ENCODE peak calls at places on chromosomes 3 and 15, in five cellular contexts. Q is GM23248; I is CD8-positive, alpha-beta memory T cell; M is body of pancreas; U is tibial nerve. G is an unnamed sample.

GRCh38 chr15:22895465-22896190 is 57.2 kb downstream of the NIPA2 start:
- DNase-seq in Q (peak; percentile 30), I (no peak), M (no peak), U (no peak), G (no peak)

GRCh38 chr3:169694117-169694516 is 30.6 kb upstream of the MECOM start:
- DNase-seq in Q (no peak), I (no peak), M (no peak), U (no peak), G (peak; percentile 72)

GRCh38 chr3:134406331-134407246 is 32.3 kb upstream of the AMOTL2 start:
- DNase-seq in Q (peak; percentile 34), I (no peak), M (peak; percentile 55), U (no peak), G (peak; percentile 55)

GRCh38 chr3:107525101-107525953 is 2.6 kb downstream of the BBX start:
- DNase-seq in Q (peak; percentile 67), I (peak; percentile 9), M (peak; percentile 30), U (no peak), G (peak; percentile 42)

GRCh38 chr3:148962513-148962912 is 28.8 kb upstream of the GYG1 start:
- DNase-seq in Q (peak; percentile 81), I (no peak), M (no peak), U (no peak), G (peak; percentile 93)

GRCh38 chr15:70717237-70717793 is 46.0 kb downstream of the UACA start:
- DNase-seq in Q (no peak), I (no peak), M (no peak), U (no peak), G (no peak)

GRCh38 chr15:49083471-49084284 is 37.4 kb upstream of the SECISBP2L start:
- DNase-seq in Q (peak; percentile 76), I (no peak), M (no peak), U (no peak), G (no peak)

GRCh38 chr15:83193721-83194120 is 13.9 kb downstream of the HDGFL3 start:
- DNase-seq in Q (no peak), I (no peak), M (no peak), U (no peak), G (no peak)

GRCh38 chr3:24373198-24373959 is 121.3 kb downstream of the THRB start:
- DNase-seq in Q (no peak), I (no peak), M (peak; percentile 53), U (no peak), G (no peak)

GRCh38 chr15:80699981-80700380 is 4.9 kb downstream of the ABHD17C start:
- DNase-seq in Q (peak; percentile 73), I (no peak), M (no peak), U (no peak), G (no peak)

GRCh38 chr3:10248984-10249748 is 907 bp downstream of the TATDN2 start:
- DNase-seq in Q (peak; percentile 60), I (peak; percentile 45), M (peak; percentile 16), U (no peak), G (no peak)

GRCh38 chr3:154018100-154018696 is 103.0 kb upstream of the ARHGEF26 start:
- DNase-seq in Q (peak; percentile 40), I (peak; percentile 5), M (peak; percentile 13), U (no peak), G (peak; percentile 43)

GRCh38 chr3:86937306-86937791 is 53.6 kb downstream of the VGLL3 start:
- DNase-seq in Q (peak; percentile 93), I (no peak), M (no peak), U (no peak), G (peak; percentile 84)

DNA sequence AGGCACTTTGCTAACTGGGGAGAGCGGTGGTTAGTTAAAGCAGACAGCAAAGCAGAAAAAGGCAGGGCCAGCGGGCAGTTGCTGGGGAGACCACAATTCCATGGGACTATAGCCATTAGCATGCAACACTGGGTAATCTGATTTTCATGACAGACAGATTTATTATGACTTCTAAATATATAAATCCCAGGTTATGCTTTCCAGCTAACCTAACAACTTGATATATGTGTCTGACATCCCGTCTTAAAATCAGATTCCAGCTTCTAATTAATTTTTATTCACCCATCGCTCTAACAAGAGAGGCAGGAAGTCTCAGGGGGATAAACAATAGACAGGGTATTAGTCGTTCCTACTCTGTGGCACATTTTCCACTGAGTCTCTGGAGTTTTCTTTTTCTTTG is 173.2 kb downstream of the FHIT start:
- DNase-seq in Q (no peak), I (no peak), M (no peak), U (no peak), G (no peak)
- H3K27me3 ChIP-seq in Q (no peaks in the 10 kb centered on the region), I (no peaks in the 10 kb centered on the region), M (no peaks in the 10 kb centered on the region), U (no peaks in the 10 kb centered on the region), G (no peaks in the 10 kb centered on the region)

DNA sequence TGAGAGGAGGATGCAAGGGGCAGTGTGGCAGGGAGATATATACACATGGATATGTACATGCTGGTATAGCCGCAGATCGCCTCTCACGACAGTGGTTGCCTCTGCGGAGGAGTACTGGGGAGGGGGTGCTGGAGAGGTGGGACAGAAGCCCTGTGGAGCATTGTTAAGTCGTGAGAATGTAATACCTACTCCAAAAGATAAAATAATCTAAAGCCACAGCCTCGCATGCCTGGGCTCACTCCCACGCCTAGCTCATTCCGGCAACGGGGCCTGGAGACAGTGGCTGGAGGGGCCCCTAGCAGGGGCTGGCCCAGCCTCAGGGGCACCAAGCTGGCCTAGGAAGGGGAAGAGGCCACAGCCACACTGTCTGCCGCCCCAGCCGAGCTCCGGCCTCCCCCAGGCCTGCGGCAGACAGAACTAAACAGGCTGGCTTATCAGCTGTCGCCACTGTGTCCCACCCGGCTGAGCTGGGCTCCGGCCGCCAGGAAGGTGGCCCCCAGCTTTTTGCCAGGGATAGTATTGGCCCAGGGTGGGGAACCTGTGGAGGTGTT is 65.1 kb upstream of the LCTL start:
- DNase-seq in Q (no peak), I (no peak), M (no peak), U (no peak), G (peak; percentile 78)
- H3K27ac ChIP-seq in Q (no peak overlapping the region), I (peak overlapping the region; percentile 39), M (no peak overlapping the region), U (no peak overlapping the region), G (peak overlapping the region; percentile 96)

GRCh38 chr15:52788099-52788986 is 1.8 kb downstream of the ONECUT1 start:
- DNase-seq in Q (no peak), I (no peak), M (peak; percentile 44), U (no peak), G (no peak)
- H3K27me3 ChIP-seq in Q (peaks cover 76% of the 10 kb centered on the region), I (peaks cover 65% of the 10 kb centered on the region), M (no peaks in the 10 kb centered on the region), U (no peaks in the 10 kb centered on the region), G (peaks cover 99% of the 10 kb centered on the region)

DNA sequence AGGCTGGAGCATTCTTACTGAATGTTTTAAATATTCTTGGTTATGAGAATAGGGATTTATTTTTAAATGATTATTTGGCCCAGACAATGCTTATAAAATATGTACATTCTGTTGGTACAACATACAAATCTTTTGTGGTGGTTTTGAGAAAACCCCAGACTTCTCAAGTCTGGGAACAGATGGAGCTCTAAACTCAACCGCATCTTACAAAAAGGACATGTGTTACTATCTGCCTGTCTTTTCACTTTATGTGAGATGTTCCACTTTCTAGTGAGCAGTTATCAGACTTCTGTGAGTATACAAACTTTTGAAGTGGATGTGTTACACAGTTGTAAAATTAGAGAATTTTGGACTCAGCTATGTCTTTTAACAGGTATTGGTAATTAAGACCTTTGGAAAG is 135.5 kb upstream of the RBMS3 start:
- DNase-seq in Q (no peak), I (no peak), M (no peak), U (no peak), G (no peak)
- H3K27ac ChIP-seq in Q (no peak overlapping the region), I (no peak overlapping the region), M (no peak overlapping the region), U (no peak overlapping the region), G (no peak overlapping the region)

DNA sequence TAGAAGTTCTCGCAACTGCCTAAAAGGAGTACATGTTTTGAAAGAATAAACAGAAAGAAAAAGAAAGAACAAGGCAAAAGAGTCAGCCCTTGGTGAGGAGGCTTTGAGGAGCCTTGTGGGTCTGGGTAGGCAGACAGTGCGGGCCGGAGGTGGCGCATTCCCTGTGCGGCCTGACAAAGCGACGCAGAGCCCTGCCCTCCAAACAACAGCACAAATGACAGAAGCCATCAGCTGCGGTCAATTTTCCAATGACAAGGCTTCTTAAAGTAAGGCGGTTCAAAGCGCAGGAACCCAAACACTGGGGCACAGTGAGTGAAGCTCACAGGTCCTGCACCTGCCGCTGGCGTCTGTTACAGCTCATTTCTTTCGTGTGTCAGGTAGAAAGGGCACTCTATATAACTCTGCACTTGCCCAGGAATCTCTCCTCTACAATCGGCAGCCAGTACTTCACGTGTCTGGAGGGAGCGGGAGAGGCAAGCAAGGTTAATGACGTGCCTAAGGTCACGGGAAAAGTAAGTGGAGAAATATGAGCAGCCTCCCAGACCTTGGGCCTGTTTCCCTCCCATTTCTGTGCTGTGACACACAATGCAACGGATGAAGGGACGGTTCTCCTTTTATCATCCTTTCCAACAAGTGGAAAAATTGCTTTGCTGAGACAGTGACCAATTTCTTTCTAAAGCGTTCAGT is 178.1 kb downstream of the OPA1 start:
- DNase-seq in Q (no peak), I (no peak), M (no peak), U (no peak), G (no peak)
- H3K27me3 ChIP-seq in Q (peaks cover 38% of the 10 kb centered on the region), I (no peaks in the 10 kb centered on the region), M (no peaks in the 10 kb centered on the region), U (no peaks in the 10 kb centered on the region), G (no peaks in the 10 kb centered on the region)

DNA sequence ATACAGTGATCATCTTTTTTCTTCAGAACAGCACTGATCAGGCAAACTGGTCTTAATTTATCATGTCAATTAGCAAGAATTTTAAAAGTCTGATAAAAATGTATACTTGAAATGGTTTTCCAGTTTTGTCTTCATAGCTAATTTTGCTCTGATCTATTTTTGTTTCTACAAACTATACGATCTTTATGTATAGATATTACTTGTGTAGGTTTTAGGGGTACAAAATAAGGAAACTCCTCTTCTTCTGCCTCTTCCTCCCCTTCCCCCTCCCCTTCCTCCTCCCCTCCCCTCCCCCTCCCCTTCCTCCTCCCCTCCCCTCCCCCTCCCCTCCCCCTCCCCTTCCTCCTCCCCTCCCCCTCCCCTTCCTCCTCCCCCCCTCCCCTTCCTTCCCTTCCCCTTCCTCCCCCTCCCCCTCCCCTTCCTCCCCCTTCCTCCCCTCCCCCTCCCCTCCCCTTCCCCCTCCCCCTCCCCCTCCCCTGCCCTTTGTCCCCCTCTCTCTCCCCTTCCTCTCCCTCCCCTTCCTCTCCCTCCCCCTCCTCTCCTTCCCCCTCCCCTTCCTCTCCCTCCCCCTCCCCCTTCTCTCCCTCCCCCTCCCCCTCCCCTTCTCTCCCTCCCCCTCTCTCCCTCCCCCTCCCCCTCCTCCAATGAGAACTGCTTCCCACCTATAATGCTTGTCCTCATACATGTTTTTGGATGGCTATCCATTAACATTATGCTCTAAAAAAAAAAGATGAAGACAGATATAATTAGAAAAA is 110.0 kb downstream of the PIK3R4 start:
- DNase-seq in Q (no peak), I (no peak), M (no peak), U (no peak), G (no peak)
- H3K27ac ChIP-seq in Q (no peak overlapping the region), I (no peak overlapping the region), M (no peak overlapping the region), U (no peak overlapping the region), G (no peak overlapping the region)

G was measured in cardiac muscle cell.